ENCODE peak calls at places on chromosome 16, in five cellular contexts. E is activated gamma-delta T cell treated with Interleukin-2 at 50 U/mL for 16 hours; F is AG08396; Q is HTR-8/SVneo; N is activated CD4-positive, alpha-beta T cell treated with anti-CD3 and anti-CD28 coated beads for 4 hours. B is an unnamed sample.

GRCh38 chr16:73711441-73712080 is 585.1 kb upstream of the PSMD7 start:
- DNase-seq in Q (no peak), N (no peak), F (no peak), E (no peak), B (no peak)

GRCh38 chr16:80015566-80015965 is 415.0 kb upstream of the MAF start:
- DNase-seq in Q (no peak), E (no peak), F (no peak), N (no peak), B (no peak)

GRCh38 chr16:1771072-1771863 is at the start of gene NME3:
- DNase-seq in F (peak), E (peak), Q (peak), N (peak), B (peak)

GRCh38 chr16:27244363-27244755 is 24.2 kb downstream of the NSMCE1 start:
- DNase-seq in E (no peak), N (no peak), Q (no peak), F (no peak), B (no peak)

GRCh38 chr16:14600164-14600563 is 29.9 kb downstream of the PARN start:
- DNase-seq in F (peak), Q (peak), E (no peak), N (no peak), B (peak)

GRCh38 chr16:48075398-48075797 is 80.4 kb downstream of the ABCC12 start:
- DNase-seq in Q (no peak), E (no peak), N (no peak), F (peak), B (no peak)

GRCh38 chr16:56477096-56477878 is 25.9 kb downstream of the OGFOD1 start:
- DNase-seq in E (no peak), Q (peak), N (peak), F (peak), B (peak)

GRCh38 chr16:47644166-47644565 is 183.0 kb downstream of the PHKB start:
- DNase-seq in Q (no peak), E (no peak), N (no peak), F (peak), B (no peak)

GRCh38 chr16:72099377-72099818 is 5.8 kb downstream of the DHX38 start:
- DNase-seq in N (peak), Q (peak), F (peak), E (peak), B (peak)

GRCh38 chr16:19374402-19374801 is 43.3 kb upstream of the TMC5 start:
- DNase-seq in N (no peak), Q (no peak), F (no peak), E (no peak), B (no peak)

GRCh38 chr16:20851601-20852000 is 45.3 kb downstream of the REXO5 start:
- DNase-seq in Q (peak), F (peak), E (no peak), N (no peak), B (peak)

GRCh38 chr16:52407778-52408177 is 139.2 kb downstream of the TOX3 start:
- DNase-seq in E (no peak), F (no peak), N (no peak), Q (no peak), B (no peak)

GRCh38 chr16:4097826-4098240 is 18.4 kb downstream of the ADCY9 start:
- DNase-seq in N (no peak), E (no peak), Q (no peak), F (no peak), B (no peak)

GRCh38 chr16:85313541-85314208 is 201.4 kb upstream of the CIBAR2 start:
- DNase-seq in N (no peak), Q (no peak), E (no peak), F (no peak), B (no peak)

GRCh38 chr16:53787423-53787822 is 83.5 kb downstream of the FTO start:
- DNase-seq in E (no peak), F (no peak), Q (no peak), N (no peak), B (no peak)

GRCh38 chr16:3907586-3907985 is 27.1 kb upstream of the CREBBP start:
- DNase-seq in N (no peak), F (no peak), Q (no peak), E (no peak), B (no peak)

GRCh38 chr16:46853713-46854443 is 22.9 kb upstream of the C16orf87 start:
- DNase-seq in E (peak), N (peak), F (peak), Q (peak), B (peak)

GRCh38 chr16:75024591-75024990 is 25.8 kb downstream of the ZNRF1 start:
- DNase-seq in E (no peak), Q (no peak), N (no peak), F (no peak), B (no peak)

GRCh38 chr16:64089697-64090096 is 1032.2 kb downstream of the CDH11 start:
- DNase-seq in F (no peak), Q (no peak), N (no peak), E (no peak), B (peak)

GRCh38 chr16:84548971-84549844 is 44.7 kb upstream of the MEAK7 start:
- DNase-seq in N (peak), Q (no peak), E (peak), F (no peak), B (no peak)

GRCh38 chr16:21590287-21590686 is 9.1 kb upstream of the METTL9 start:
- DNase-seq in Q (no peak), E (no peak), F (no peak), N (no peak), B (no peak)

GRCh38 chr16:17572145-17572544 is 101.4 kb upstream of the XYLT1 start:
- DNase-seq in Q (no peak), N (no peak), F (no peak), E (no peak), B (no peak)

GRCh38 chr16:53131363-53132071 is 76.7 kb downstream of the CHD9 start:
- DNase-seq in E (peak), N (peak), F (peak), Q (peak), B (peak)

GRCh38 chr16:57000271-57001025 is 11.1 kb downstream of the NLRC5 start:
- DNase-seq in F (peak), E (peak), N (peak), Q (peak), B (no peak)

GRCh38 chr16:30407794-30408534 is 558 bp downstream of the ZNF771 start:
- DNase-seq in Q (no peak), N (no peak), F (peak), E (no peak), B (no peak)

GRCh38 chr16:4525634-4526277 is 12.8 kb downstream of the CDIP1 start:
- DNase-seq in F (no peak), N (no peak), E (no peak), Q (no peak), B (no peak)

GRCh38 chr16:68629315-68629900 is 15.7 kb upstream of the CDH3 start:
- DNase-seq in N (no peak), Q (no peak), E (no peak), F (no peak), B (no peak)

GRCh38 chr16:759110-759910 is 1.2 kb upstream of the MSLN start:
- DNase-seq in F (no peak), Q (no peak), E (no peak), N (no peak), B (no peak)

GRCh38 chr16:14354561-14355351 is 275.3 kb downstream of the PARN start:
- DNase-seq in E (no peak), Q (no peak), F (no peak), N (no peak), B (no peak)

GRCh38 chr16:4649744-4650442 is 25.3 kb downstream of the MGRN1 start:
- DNase-seq in N (no peak), Q (no peak), F (no peak), E (no peak), B (no peak)

GRCh38 chr16:85902366-85903155 is 3.6 kb downstream of the IRF8 start:
- DNase-seq in Q (no peak), E (peak), N (peak), F (no peak), B (no peak)

GRCh38 chr16:177394-177822 is 928 bp downstream of the HBA1 start:
- DNase-seq in Q (no peak), N (no peak), F (no peak), E (no peak), B (no peak)

GRCh38 chr16:4435668-4436067 is 10.0 kb downstream of the DNAJA3 start:
- DNase-seq in F (no peak), N (no peak), Q (no peak), E (no peak), B (no peak)

GRCh38 chr16:87538594-87538993 is 45.8 kb upstream of the ZCCHC14 start:
- DNase-seq in F (peak), E (no peak), Q (no peak), N (no peak), B (no peak)

GRCh38 chr16:49526966-49527365 is 153.4 kb downstream of the C16orf78 start:
- DNase-seq in E (no peak), N (no peak), Q (no peak), F (no peak), B (no peak)